ENCODE peak calls at places on chromosomes 2 and 18, in nine cellular contexts. C is posterior cingulate gyrus; H is AG08396; Y is activated CD4-positive, alpha-beta T cell treated with anti-CD3 and anti-CD28 coated beads, Interleukin-2, amount 50 U/mL, for 48 hours; N is pulmonary artery endothelial cell; B is IMR-90; M is adrenal gland; R is ELR; K is tibial artery. F is an unnamed sample.

GRCh38 chr2:234425923-234426603 is 70.8 kb downstream of the ARL4C start:
- DNase-seq in C (no peak), Y (peak), K (no peak), M (no peak), N (no peak), R (no peak), H (no peak), B (no peak), F (no peak)

GRCh38 chr2:10469301-10469700 is 21.2 kb upstream of the ODC1 start:
- DNase-seq in Y (no peak), H (no peak), R (no peak), C (no peak), B (no peak), K (peak), M (no peak), N (no peak), F (no peak)

GRCh38 chr2:16633632-16634430 is 31.8 kb downstream of the CYRIA start:
- DNase-seq in R (no peak), Y (no peak), M (peak), N (peak), H (no peak), C (no peak), B (peak), K (no peak), F (peak)

GRCh38 chr2:131425191-131426021 is 50.5 kb upstream of the TUBA3D start:
- DNase-seq in M (no peak), K (no peak), H (no peak), B (no peak), N (no peak), Y (no peak), C (no peak), R (no peak), F (no peak)

GRCh38 chr2:69744456-69744855 is 2.5 kb downstream of the ANXA4 start:
- DNase-seq in Y (no peak), H (no peak), K (no peak), C (no peak), N (no peak), M (no peak), R (no peak), B (no peak), F (no peak)

GRCh38 chr2:138615257-138615656 is 113.7 kb downstream of the SPOPL start:
- DNase-seq in M (no peak), B (peak), Y (no peak), R (peak), C (no peak), N (no peak), H (peak), K (no peak), F (peak)

GRCh38 chr2:70927138-70927537 is 8.6 kb upstream of the ATP6V1B1 start:
- DNase-seq in H (no peak), C (no peak), B (no peak), N (no peak), K (peak), R (no peak), M (no peak), Y (no peak), F (no peak)

GRCh38 chr2:182077451-182078142 is 91.9 kb downstream of the PPP1R1C start:
- DNase-seq in K (no peak), M (peak), H (peak), C (no peak), B (peak), Y (peak), N (peak), R (peak), F (peak)

GRCh38 chr18:30730915-30731314 is 311.6 kb downstream of the DSC3 start:
- DNase-seq in R (no peak), C (no peak), Y (no peak), H (no peak), B (no peak), N (no peak), K (no peak), M (no peak), F (no peak)

GRCh38 chr2:65326276-65326675 is 98.6 kb downstream of the ACTR2 start:
- DNase-seq in C (no peak), M (no peak), N (no peak), H (no peak), Y (no peak), K (no peak), B (no peak), R (no peak), F (no peak)

GRCh38 chr2:34147780-34148179 is 548.7 kb upstream of the FAM98A start:
- DNase-seq in H (no peak), C (no peak), R (no peak), B (no peak), M (no peak), K (no peak), Y (no peak), N (no peak), F (no peak)

GRCh38 chr18:52992041-52992440 is 652.0 kb downstream of the DCC start:
- DNase-seq in B (no peak), K (no peak), C (no peak), Y (no peak), H (no peak), M (no peak), R (no peak), N (no peak), F (no peak)

GRCh38 chr2:159381574-159381973 is 95.1 kb upstream of the WDSUB1 start:
- DNase-seq in H (no peak), C (no peak), M (no peak), K (no peak), R (no peak), Y (no peak), N (no peak), B (no peak), F (no peak)

GRCh38 chr2:15912203-15912602 is 28.1 kb upstream of the MYCN start:
- DNase-seq in R (peak), M (peak), N (peak), B (peak), H (no peak), C (no peak), Y (no peak), K (no peak), F (peak)

GRCh38 chr2:238164906-238165287 is 6.1 kb downstream of the ERFE start:
- DNase-seq in N (no peak), H (no peak), M (no peak), K (no peak), B (no peak), Y (no peak), R (no peak), C (no peak), F (no peak)

GRCh38 chr18:12857215-12857924 is 26.7 kb downstream of the PTPN2 start:
- DNase-seq in Y (peak), M (no peak), B (no peak), K (no peak), N (no peak), R (no peak), H (no peak), C (no peak), F (no peak)

GRCh38 chr2:151156943-151157705 is 104.5 kb downstream of the RBM43 start:
- DNase-seq in H (no peak), R (peak), C (no peak), M (no peak), N (no peak), B (peak), K (no peak), Y (no peak), F (peak)

GRCh38 chr18:62678847-62679535 is 36.4 kb upstream of the PHLPP1 start:
- DNase-seq in N (no peak), K (no peak), C (no peak), B (no peak), Y (no peak), M (no peak), R (no peak), H (no peak), F (no peak)

GRCh38 chr2:190637331-190637734 is 11.6 kb upstream of the NAB1 start:
- DNase-seq in B (peak), C (no peak), N (no peak), M (no peak), K (no peak), R (peak), H (no peak), Y (no peak), F (peak)

GRCh38 chr2:22855761-22856184 is 529.2 kb upstream of the KLHL29 start:
- DNase-seq in K (no peak), H (no peak), N (no peak), M (no peak), Y (no peak), R (no peak), B (no peak), C (peak), F (no peak)

GRCh38 chr2:26324903-26325302 is 21.0 kb upstream of the SELENOI start:
- DNase-seq in H (no peak), N (no peak), C (no peak), Y (no peak), M (no peak), B (no peak), K (no peak), R (no peak), F (no peak)

GRCh38 chr18:79933765-79934164 is 17.7 kb downstream of the SLC66A2 start:
- DNase-seq in M (no peak), H (no peak), B (no peak), R (peak), C (no peak), Y (no peak), N (no peak), K (peak), F (peak)

GRCh38 chr18:40673150-40673549 is 1281.9 kb upstream of the PIK3C3 start:
- DNase-seq in R (no peak), B (no peak), M (no peak), N (no peak), Y (no peak), H (no peak), C (no peak), K (no peak), F (no peak)

GRCh38 chr2:109702250-109702985 is 88.3 kb downstream of the SOWAHC start:
- DNase-seq in R (peak), N (no peak), Y (no peak), B (peak), M (no peak), K (no peak), C (no peak), H (no peak), F (peak)

GRCh38 chr2:177692042-177692823 is 299.7 kb downstream of the AGPS start:
- DNase-seq in H (no peak), M (no peak), N (no peak), Y (no peak), C (no peak), R (peak), B (no peak), K (no peak), F (no peak)

GRCh38 chr2:239212553-239213419 is 188.0 kb downstream of the HDAC4 start:
- DNase-seq in M (no peak), R (no peak), K (no peak), N (no peak), H (no peak), Y (no peak), B (no peak), C (no peak), F (no peak)

GRCh38 chr2:135960150-135960549 is 25.3 kb downstream of the DARS1 start:
- DNase-seq in K (no peak), N (no peak), R (no peak), Y (no peak), B (no peak), H (no peak), C (no peak), M (no peak), F (no peak)

GRCh38 chr2:239890347-239890746 is 134.8 kb downstream of the NDUFA10 start:
- DNase-seq in K (peak), H (no peak), M (no peak), B (no peak), N (no peak), Y (no peak), R (no peak), C (no peak), F (no peak)

GRCh38 chr2:79178073-79178720 is 18.6 kb upstream of the REG3A start:
- DNase-seq in K (no peak), R (no peak), N (no peak), H (no peak), Y (no peak), M (no peak), C (no peak), B (no peak), F (no peak)

GRCh38 chr2:23497063-23497462 is 112.1 kb downstream of the KLHL29 start:
- DNase-seq in C (no peak), K (peak), Y (peak), B (peak), M (no peak), N (peak), H (peak), R (peak), F (peak)

GRCh38 chr18:62885804-62886203 is 170.5 kb downstream of the PHLPP1 start:
- DNase-seq in M (no peak), R (no peak), C (no peak), B (no peak), Y (no peak), K (no peak), H (no peak), N (no peak), F (no peak)

GRCh38 chr2:190862591-190862991 is 18.0 kb upstream of the GLS start:
- DNase-seq in N (no peak), B (peak), Y (no peak), M (no peak), K (no peak), C (no peak), H (no peak), R (peak), F (peak)